ENCODE peak calls at places on chromosomes 12 and 14, in four cellular contexts. F is endothelial cell of umbilical vein, C is tibial nerve, N is A549. G is an unnamed sample.

GRCh38 chr12:106994579-106995220 is 7.8 kb upstream of the MTERF2 start:
- DNase-seq in N (peak), F (no peak), C (no peak), G (no peak)

GRCh38 chr12:71780207-71780822 is 25.7 kb downstream of the RAB21 start:
- DNase-seq in C (peak), N (peak), F (peak), G (no peak)

GRCh38 chr12:11797317-11797913 is 147.9 kb downstream of the ETV6 start:
- DNase-seq in F (peak), N (no peak), C (no peak), G (no peak)

GRCh38 chr14:74571441-74571841 is 40.6 kb downstream of the LTBP2 start:
- DNase-seq in C (no peak), N (no peak), F (no peak), G (no peak)

GRCh38 chr12:20415013-20415412 is 46.7 kb downstream of the PDE3A start:
- DNase-seq in N (no peak), F (peak), C (no peak), G (no peak)

GRCh38 chr12:29164477-29165163 is 15.5 kb downstream of the FAR2 start:
- DNase-seq in N (no peak), C (no peak), F (peak), G (peak)

GRCh38 chr14:52272375-52272774 is 4.9 kb downstream of the PTGDR start:
- DNase-seq in C (no peak), F (no peak), N (peak), G (peak)

GRCh38 chr14:33602396-33602795 is 348.5 kb downstream of the EGLN3 start:
- DNase-seq in F (no peak), C (no peak), N (no peak), G (no peak)

GRCh38 chr12:78612224-78612623 is 252.3 kb upstream of the SYT1 start:
- DNase-seq in N (no peak), F (no peak), C (no peak), G (no peak)

GRCh38 chr14:31895206-31895605 is 181.9 kb upstream of the ARHGAP5 start:
- DNase-seq in N (no peak), C (no peak), F (no peak), G (no peak)

GRCh38 chr14:58243790-58244555 is 670 bp upstream of the PSMA3 start:
- DNase-seq in C (no peak), N (peak), F (peak), G (no peak)

GRCh38 chr14:53432378-53432802 is 279.3 kb upstream of the DDHD1 start:
- DNase-seq in N (peak), C (no peak), F (peak), G (peak)

GRCh38 chr12:118356809-118357326 is 15.8 kb downstream of the TAOK3 start:
- DNase-seq in F (no peak), C (no peak), N (peak), G (no peak)

GRCh38 chr14:49796025-49796424 is 28.1 kb downstream of the KLHDC2 start:
- DNase-seq in C (no peak), N (no peak), F (no peak), G (no peak)

GRCh38 chr14:71244341-71244740 is 337.1 kb downstream of the PCNX1 start:
- DNase-seq in F (no peak), N (no peak), C (no peak), G (no peak)

GRCh38 chr14:100445436-100446088 is 122.4 kb downstream of the SLC25A47 start:
- DNase-seq in N (no peak), C (no peak), F (no peak), G (no peak)

GRCh38 chr14:88993946-88994345 is 169.5 kb downstream of the TTC8 start:
- DNase-seq in F (no peak), C (no peak), N (peak), G (no peak)

GRCh38 chr12:28409892-28410291 is 219.6 kb downstream of the CCDC91 start:
- DNase-seq in C (no peak), F (no peak), N (no peak), G (no peak)

GRCh38 chr12:14557966-14558365 is 9.7 kb downstream of the PLBD1 start:
- DNase-seq in F (no peak), N (no peak), C (no peak), G (no peak)

GRCh38 chr12:14558377-14559051 is 9.2 kb downstream of the PLBD1 start:
- DNase-seq in N (no peak), F (no peak), C (no peak), G (no peak)

GRCh38 chr12:14548609-14549008 is 19.1 kb downstream of the PLBD1 start:
- DNase-seq in F (no peak), C (no peak), N (no peak), G (no peak)

GRCh38 chr12:14554281-14555008 is 13.2 kb downstream of the PLBD1 start:
- DNase-seq in N (peak), C (peak), F (no peak), G (no peak)
- TF ChIP-seq POLR2A in N (no peak), C (no peak), F (no peak), G (no peak)

GRCh38 chr14:103847439-103847953 is at the start of gene PPP1R13B:
- DNase-seq in C (peak), F (peak), N (peak), G (peak)
- TF ChIP-seq POLR2A in C (peak), F (peak), N (peak), G (peak)

GRCh38 chr12:131941987-131942341 is 7.8 kb upstream of the EP400 start:
- DNase-seq in C (no peak), N (no peak), F (no peak), G (no peak)
- TF ChIP-seq POLR2A in C (no peak), N (no peak), F (no peak), G (no peak)

DNA sequence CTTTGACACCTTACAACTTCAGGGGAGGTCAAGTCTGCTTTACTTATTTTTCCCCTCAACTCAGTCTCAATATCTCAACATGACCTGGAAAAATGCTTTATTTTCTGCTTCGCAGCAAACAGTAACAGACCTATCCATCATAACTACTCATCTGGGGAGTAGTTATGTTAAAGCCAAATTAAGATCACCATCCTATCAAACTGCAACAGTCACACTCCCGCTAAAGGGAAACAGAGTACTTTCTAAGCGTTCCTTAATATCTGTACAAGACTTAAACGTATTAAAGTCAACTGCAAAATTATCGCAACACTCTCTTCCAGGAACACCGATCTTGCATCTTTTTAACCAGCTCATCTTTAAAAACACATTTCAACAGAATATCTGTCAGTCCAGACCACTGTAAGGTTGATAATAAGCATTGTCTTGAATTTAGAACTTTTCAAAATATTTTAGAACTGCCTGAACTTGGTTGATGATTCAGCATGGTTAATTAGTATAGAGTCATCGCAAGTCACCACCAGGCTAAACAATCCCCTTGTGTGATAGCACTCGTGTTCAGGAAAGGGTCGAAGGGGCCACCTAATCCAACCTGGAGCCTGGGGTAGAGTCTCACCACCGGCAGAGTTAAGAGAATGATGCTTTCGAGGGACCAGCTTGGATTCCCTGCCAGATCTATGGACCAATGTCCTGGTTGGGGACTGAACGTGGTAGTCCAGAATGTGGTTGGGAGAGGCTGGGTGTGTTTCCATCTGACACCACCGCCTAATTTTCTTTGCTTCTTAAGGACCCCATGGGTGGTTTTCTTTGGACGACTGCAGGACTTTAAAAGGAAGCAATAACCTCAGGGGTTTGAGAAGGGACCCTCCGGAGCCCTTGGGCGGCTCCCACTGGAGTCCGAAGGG is 955 bp downstream of the SPTLC2 start:
- DNase-seq in F (peak), C (no peak), N (no peak), G (no peak)
- TF ChIP-seq POLR2A in F (no peak), C (no peak), N (no peak), G (no peak)

DNA sequence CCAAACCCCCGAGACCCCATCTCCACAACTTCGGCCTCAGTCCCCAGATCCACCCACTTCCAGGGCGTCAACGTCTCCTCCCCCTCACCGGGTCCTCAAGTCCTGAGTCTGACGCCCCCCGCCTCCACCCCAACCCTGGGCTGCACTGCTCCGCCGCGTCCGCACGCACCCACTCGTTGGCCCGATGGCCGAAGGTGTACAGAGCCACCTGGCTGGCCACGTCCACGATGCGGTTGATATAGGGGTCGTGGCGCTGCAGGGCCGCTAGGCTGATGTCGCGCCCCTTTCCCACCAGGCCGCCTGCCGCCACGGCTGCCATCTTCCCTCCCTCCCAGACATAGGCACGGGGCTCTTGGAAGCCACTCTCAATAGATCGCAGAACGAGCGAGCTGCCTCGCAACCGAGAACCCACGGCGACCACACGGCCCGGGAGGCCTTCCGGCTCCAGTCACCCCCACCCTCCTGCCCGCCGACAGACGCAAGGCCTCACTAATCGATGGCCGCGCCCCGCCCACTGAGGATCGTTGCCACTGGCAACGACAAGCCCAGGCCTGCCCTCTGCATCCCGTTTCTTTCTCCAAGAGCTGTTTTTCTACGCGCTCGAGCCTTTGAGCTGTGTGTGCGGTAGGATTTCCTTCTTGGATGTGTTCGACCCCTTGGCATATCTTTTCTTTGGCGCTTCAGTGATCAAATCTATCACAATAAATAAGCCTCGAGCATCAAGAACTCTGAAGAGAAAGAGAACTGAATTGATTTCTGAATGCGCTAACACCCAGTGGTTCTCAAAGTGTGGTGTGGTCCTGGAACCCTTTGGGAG is at the start of gene DCP1B:
- DNase-seq in C (peak), N (peak), F (peak), G (peak)
- TF ChIP-seq POLR2A in C (peak), N (peak), F (peak), G (peak)

GRCh38 chr14:23301288-23301968 is 1.2 kb downstream of the PPP1R3E start:
- DNase-seq in N (peak), C (peak), F (peak), G (peak)

GRCh38 chr14:23301969-23302289 is 730 bp downstream of the PPP1R3E start:
- DNase-seq in F (no peak), N (no peak), C (no peak), G (no peak)

GRCh38 chr14:23300687-23301223 is 1.9 kb downstream of the PPP1R3E start:
- DNase-seq in N (no peak), F (peak), C (no peak), G (peak)

GRCh38 chr14:23299986-23300686 is 2.5 kb downstream of the PPP1R3E start:
- DNase-seq in N (no peak), C (no peak), F (no peak), G (no peak)

GRCh38 chr14:23302290-23303225 is at the start of gene PPP1R3E:
- DNase-seq in C (no peak), F (peak), N (peak), G (peak)
- TF ChIP-seq POLR2A in C (no peak), F (peak), N (no peak), G (peak)

GRCh38 chr12:109475993-109476806 is 900 bp downstream of the KCTD10 start:
- DNase-seq in F (no peak), N (no peak), C (no peak), G (no peak)

GRCh38 chr12:109476807-109477184 is 304 bp downstream of the KCTD10 start:
- DNase-seq in N (no peak), F (no peak), C (no peak), G (no peak)

GRCh38 chr12:109475121-109475520 is 2.0 kb downstream of the KCTD10 start:
- DNase-seq in N (no peak), F (no peak), C (no peak), G (no peak)

GRCh38 chr12:109477963-109478315 is 505 bp downstream of the UBE3B start:
- DNase-seq in C (no peak), N (no peak), F (no peak), G (no peak)

DNA sequence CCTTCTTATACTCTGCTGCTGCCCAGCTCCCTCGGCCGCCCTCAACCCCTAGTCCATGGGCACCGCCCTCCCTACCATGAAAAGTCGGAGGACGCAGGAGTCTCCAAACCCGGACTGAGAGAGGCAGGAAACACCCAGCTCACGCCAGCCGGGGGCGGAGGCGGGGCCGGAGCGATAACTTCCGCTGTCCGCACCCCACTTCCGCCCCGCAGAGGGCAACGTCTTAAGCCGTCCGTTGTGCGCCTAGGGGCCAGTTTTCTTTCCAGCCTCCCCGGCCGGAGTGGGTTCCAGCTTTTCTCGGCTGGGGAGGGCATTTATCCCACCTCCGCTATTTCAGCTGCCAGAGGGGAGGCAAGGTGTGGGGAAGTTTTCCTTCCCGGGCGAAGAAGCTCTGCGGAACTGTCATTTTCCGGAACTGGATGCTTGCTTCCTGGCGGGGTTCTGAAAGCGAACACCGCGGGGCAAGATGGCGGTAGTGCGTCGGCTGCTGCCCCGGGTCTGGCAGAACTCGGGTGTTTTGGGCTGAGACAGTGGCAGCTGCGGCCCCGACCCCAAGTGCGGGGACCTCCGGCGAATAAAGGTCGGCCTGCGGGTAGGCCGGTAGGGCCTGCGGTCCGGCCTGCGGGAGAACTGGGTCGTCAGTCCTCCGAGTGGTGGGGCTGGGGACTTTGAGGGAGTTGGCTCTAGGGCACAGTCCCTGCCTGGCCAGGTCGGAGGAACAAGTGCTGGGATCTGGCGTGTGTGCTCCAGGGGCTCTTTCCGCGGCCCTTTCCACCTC is at the start of the genes KCTD10 and UBE3B:
- DNase-seq in C (peak), F (peak), N (peak), G (peak)
- TF ChIP-seq POLR2A in C (peak), F (peak), N (peak), G (peak)

DNA sequence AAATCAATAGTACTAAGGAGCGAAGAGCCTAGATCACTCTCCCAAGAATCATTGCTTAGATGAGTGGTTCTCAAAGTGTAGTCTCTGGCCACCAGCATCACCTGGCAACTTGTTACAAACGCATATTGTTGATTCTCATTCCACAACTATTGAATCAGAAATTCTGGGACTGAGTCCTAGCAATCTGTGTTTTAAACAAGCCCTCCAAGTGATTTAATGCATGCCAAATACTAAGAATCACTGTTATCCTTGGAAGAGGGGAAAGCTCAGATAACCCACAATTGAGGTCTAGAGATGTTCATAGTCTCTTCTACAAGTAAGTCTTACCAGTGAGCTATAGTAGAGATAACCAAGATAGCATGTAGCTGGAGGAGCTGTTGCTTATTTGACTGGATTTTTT is 666.6 kb downstream of the DIO2 start:
- DNase-seq in N (no peak), C (no peak), F (no peak), G (no peak)
- TF ChIP-seq POLR2A in N (no peak), C (no peak), F (no peak), G (no peak)

GRCh38 chr12:53049582-53050318 is at the start of gene TNS2:
- DNase-seq in C (peak), N (peak), F (peak), G (peak)

GRCh38 chr12:53050426-53051057 is 677 bp downstream of the TNS2 start:
- DNase-seq in N (no peak), F (peak), C (peak), G (no peak)

GRCh38 chr12:53047221-53048032 is 2.4 kb upstream of the TNS2 start:
- DNase-seq in C (peak), F (peak), N (peak), G (peak)

GRCh38 chr12:53048033-53048779 is 1.7 kb upstream of the TNS2 start:
- DNase-seq in F (peak), C (peak), N (peak), G (no peak)

GRCh38 chr12:53048780-53049401 is 974 bp upstream of the TNS2 start:
- DNase-seq in N (peak), C (peak), F (peak), G (no peak)
- TF ChIP-seq POLR2A in N (no peak), C (peak), F (no peak), G (no peak)